ENCODE peak calls at places on chromosomes 4 and X, in eight cellular contexts. P is NCI-H1105 treated with DMSO at 0.1 percent for 48 hours, O is osteocyte, G is SK-N-SH, T is AG08396, N is KBM-7, A is BE2C, C is T-cell. Q is an unnamed sample.

GRCh38 chrX:15849555-15849954 is 5.1 kb downstream of the AP1S2 start:
- DNase-seq in A (no peak), G (peak), T (peak), O (no peak), C (no peak), P (no peak), N (peak), Q (no peak)

GRCh38 chr4:903066-904046 is 28.8 kb downstream of the GAK start:
- DNase-seq in G (no peak), A (no peak), N (no peak), P (no peak), O (no peak), C (no peak), T (no peak), Q (no peak)

GRCh38 chrX:153627675-153628111 is 19.3 kb upstream of the DUSP9 start:
- DNase-seq in N (no peak), G (peak), O (no peak), P (no peak), C (no peak), A (no peak), T (no peak), Q (no peak)

GRCh38 chrX:70476934-70477733 is 32.5 kb downstream of the DLG3 start:
- DNase-seq in C (no peak), P (no peak), N (peak), G (no peak), A (no peak), O (no peak), T (peak), Q (no peak)

GRCh38 chr4:25860586-25861421 is 2.0 kb downstream of the SEL1L3 start:
- DNase-seq in O (no peak), P (no peak), G (no peak), C (no peak), A (no peak), T (no peak), N (peak), Q (no peak)

GRCh38 chr4:157996598-157996997 is 176.2 kb downstream of the GASK1B start:
- DNase-seq in N (no peak), P (no peak), O (no peak), G (no peak), A (no peak), T (no peak), C (no peak), Q (no peak)

GRCh38 chr4:144280688-144281087 is 140.2 kb upstream of the GYPA start:
- DNase-seq in G (no peak), N (no peak), C (no peak), O (no peak), A (no peak), T (no peak), P (no peak), Q (no peak)

GRCh38 chr4:24042094-24042493 is 152.2 kb upstream of the PPARGC1A start:
- DNase-seq in O (no peak), C (no peak), G (no peak), T (peak), A (no peak), P (no peak), N (no peak), Q (no peak)

GRCh38 chr4:16875487-16875886 is 23.0 kb downstream of the LDB2 start:
- DNase-seq in O (no peak), T (peak), N (no peak), A (peak), G (no peak), C (no peak), P (no peak), Q (no peak)

GRCh38 chr4:139177888-139178609 is 1.0 kb upstream of the ELF2 start:
- DNase-seq in A (peak), P (peak), O (peak), N (peak), G (peak), T (peak), C (peak), Q (peak)

GRCh38 chrX:34624416-34624815 is 32.7 kb downstream of the TMEM47 start:
- DNase-seq in N (no peak), T (no peak), P (no peak), A (no peak), G (no peak), O (no peak), C (no peak), Q (no peak)

GRCh38 chrX:73850124-73851013 is 287.4 kb downstream of the CHIC1 start:
- DNase-seq in P (no peak), T (peak), G (peak), C (peak), A (peak), O (no peak), N (peak), Q (no peak)

GRCh38 chrX:10108288-10108687 is 48.5 kb upstream of the CLCN4 start:
- DNase-seq in O (no peak), C (no peak), N (peak), A (no peak), T (no peak), G (no peak), P (peak), Q (no peak)

GRCh38 chrX:373641-374471 is 12.9 kb downstream of the PPP2R3B start:
- DNase-seq in G (no peak), T (peak), P (no peak), N (no peak), O (peak), C (peak), A (no peak), Q (no peak)

GRCh38 chrX:3119376-3119775 is 78.1 kb downstream of the ARSF start:
- DNase-seq in A (no peak), T (no peak), O (no peak), N (no peak), C (no peak), P (no peak), G (no peak), Q (no peak)

GRCh38 chr4:23775694-23776093 is 114.2 kb downstream of the PPARGC1A start:
- DNase-seq in G (no peak), O (no peak), P (peak), A (no peak), T (no peak), N (no peak), C (no peak), Q (no peak)

GRCh38 chrX:44997282-44997813 is 124.4 kb downstream of the KDM6A start:
- DNase-seq in P (no peak), A (no peak), O (no peak), G (no peak), N (peak), C (no peak), T (no peak), Q (no peak)

GRCh38 chr4:41146716-41147506 is 67.4 kb downstream of the APBB2 start:
- DNase-seq in P (no peak), O (no peak), G (no peak), N (no peak), A (no peak), C (no peak), T (peak), Q (no peak)